ENCODE peak calls at places on chromosomes 13 and 19, in seven cellular contexts. K, G, S, R, A, P and Y are unnamed samples.

GRCh38 chr13:94195715-94196114 is 283.8 kb downstream of the DCT start:
- DNase-seq in K (no peak), G (peak), S (peak), R (no peak), A (no peak), P (no peak), Y (no peak)

GRCh38 chr13:48000559-48001126 is 430 bp downstream of the SUCLA2 start:
- DNase-seq in K (peak), G (no peak), S (peak), R (no peak), A (no peak), P (no peak), Y (no peak)

GRCh38 chr19:17329061-17329767 is 5.4 kb downstream of the ANO8 start:
- DNase-seq in K (no peak), G (no peak), S (no peak), R (no peak), A (peak), P (no peak), Y (no peak)

GRCh38 chr19:46678110-46678732 is 17.2 kb upstream of the DACT3 start:
- DNase-seq in K (peak), G (no peak), S (no peak), R (no peak), A (peak), P (no peak), Y (peak)

GRCh38 chr19:6481541-6482342 is at the start of gene DENND1C:
- DNase-seq in K (peak), G (no peak), S (no peak), R (no peak), A (peak), P (no peak), Y (peak)

GRCh38 chr19:28634837-28635236 is 578.1 kb downstream of the UQCRFS1 start:
- DNase-seq in K (no peak), G (no peak), S (no peak), R (no peak), A (no peak), P (no peak), Y (no peak)

GRCh38 chr13:36673838-36674326 is at the start of gene SERTM1:
- DNase-seq in K (peak), G (no peak), S (no peak), R (peak), A (peak), P (no peak), Y (peak)

GRCh38 chr13:33677215-33677614 is 140.7 kb upstream of the RFC3 start:
- DNase-seq in K (no peak), G (no peak), S (no peak), R (no peak), A (no peak), P (no peak), Y (no peak)

GRCh38 chr13:97018029-97018819 is 23.9 kb upstream of the OXGR1 start:
- DNase-seq in K (peak), G (peak), S (peak), R (no peak), A (peak), P (peak), Y (peak)

GRCh38 chr13:93477238-93477637 is 250.6 kb downstream of the GPC6 start:
- DNase-seq in K (no peak), G (peak), S (peak), R (no peak), A (no peak), P (no peak), Y (no peak)

GRCh38 chr13:33284016-33284415 is 1.5 kb downstream of the STARD13 start:
- DNase-seq in K (no peak), G (no peak), S (peak), R (no peak), A (no peak), P (peak), Y (no peak)

GRCh38 chr19:44072543-44073401 is 813 bp downstream of the ZNF284 start:
- DNase-seq in K (no peak), G (peak), S (no peak), R (no peak), A (no peak), P (no peak), Y (no peak)

GRCh38 chr13:97116754-97117153 is 105.4 kb upstream of the MBNL2 start:
- DNase-seq in K (no peak), G (peak), S (peak), R (no peak), A (no peak), P (no peak), Y (peak)

GRCh38 chr13:68984688-68985319 is 1122.8 kb upstream of the ATXN8OS start:
- DNase-seq in K (no peak), G (no peak), S (no peak), R (no peak), A (no peak), P (no peak), Y (no peak)

GRCh38 chr13:113947321-113948033 is 26.4 kb downstream of the C13orf46 start:
- DNase-seq in K (peak), G (peak), S (peak), R (no peak), A (no peak), P (no peak), Y (peak)

DNA sequence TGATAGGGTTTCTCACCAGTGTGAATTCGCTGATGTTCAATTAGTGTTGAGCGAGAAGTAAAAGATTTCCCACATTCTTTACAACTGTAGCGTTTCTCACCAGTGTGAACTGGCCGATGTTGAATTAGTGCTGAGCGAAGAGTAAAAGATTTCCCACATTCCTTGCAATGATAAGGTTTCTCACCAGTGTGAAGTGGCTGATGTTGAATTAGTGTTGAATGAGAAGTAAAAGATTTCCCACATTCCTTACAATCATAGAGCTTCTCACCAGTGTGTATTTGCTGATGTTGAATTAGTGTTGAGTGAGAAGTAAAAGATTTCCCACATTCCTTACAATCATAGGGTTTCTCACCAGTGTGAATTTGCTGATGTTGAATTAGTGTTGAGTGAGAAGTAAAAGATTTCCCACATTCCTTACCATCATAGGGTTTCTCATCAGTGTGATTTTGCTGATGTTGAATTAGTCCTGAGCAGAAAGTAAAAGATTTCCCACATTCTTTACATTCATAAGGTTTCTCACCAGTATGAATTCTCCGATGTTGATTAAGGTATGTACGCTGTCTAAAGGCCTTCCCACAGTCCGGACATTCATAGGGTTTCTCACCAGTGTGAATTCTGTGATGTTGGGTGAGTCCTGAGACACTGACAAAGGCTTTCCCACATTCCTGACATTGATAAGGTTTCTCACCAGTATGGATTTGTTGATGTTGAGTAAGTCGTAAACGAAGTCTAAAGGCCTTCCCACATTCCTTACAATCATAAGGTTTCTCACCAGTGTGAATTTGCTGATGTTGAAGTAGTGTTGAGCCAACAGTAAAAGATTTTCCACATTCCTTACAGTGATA is 24.0 kb downstream of the ZNF850 start:
- DNase-seq in K (no peak), G (no peak), S (no peak), R (no peak), A (no peak), P (no peak), Y (peak)
- H2AK5ac ChIP-seq in K (no peak), G (no peak), S (no peak), R (no peak), A (no peak), P (no peak), Y (no peak)

GRCh38 chr13:110467516-110467915 is 94.0 kb downstream of the RAB20 start:
- DNase-seq in K (no peak), G (no peak), S (no peak), R (no peak), A (no peak), P (no peak), Y (no peak)
- H4K8ac ChIP-seq in K (no peak), G (no peak), S (no peak), R (no peak), A (no peak), P (no peak), Y (no peak)

DNA sequence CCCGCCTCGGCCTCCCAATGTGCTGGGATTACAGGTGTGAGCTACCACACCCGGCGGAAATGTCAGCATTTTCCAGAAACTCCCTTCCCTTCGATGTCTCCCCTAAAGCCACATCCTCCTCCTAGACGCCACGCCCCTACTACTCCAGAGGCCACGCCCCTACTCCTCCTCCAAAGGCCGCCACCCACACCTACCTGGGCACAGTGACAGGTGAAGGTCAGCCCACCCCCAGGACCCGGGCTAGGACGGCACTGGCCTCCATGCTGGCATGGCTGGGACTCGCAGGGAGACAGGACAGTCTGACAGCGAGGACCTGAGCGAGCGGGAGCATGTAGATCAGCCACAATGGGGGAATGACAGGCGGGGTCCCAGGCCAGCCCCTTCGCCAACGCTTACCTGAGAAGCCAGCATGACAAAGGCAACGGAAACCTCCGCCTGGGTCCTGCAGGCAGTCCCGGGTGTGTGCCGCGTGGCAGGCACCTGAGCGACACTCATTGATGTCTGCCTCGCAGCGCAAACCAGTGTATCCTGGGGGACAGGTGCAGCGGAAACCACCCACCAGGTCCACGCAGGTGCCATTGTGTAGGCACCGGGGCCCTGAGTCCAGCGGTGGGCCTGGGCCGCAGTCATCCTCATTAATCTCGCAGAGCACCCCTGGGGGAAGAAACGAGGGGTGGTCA is 22.0 kb downstream of the NOTCH3 start:
- DNase-seq in K (peak), G (no peak), S (no peak), R (no peak), A (peak), P (no peak), Y (peak)
- H2AK5ac ChIP-seq in K (no peak), G (no peak), S (no peak), R (no peak), A (no peak), P (no peak), Y (no peak)

DNA sequence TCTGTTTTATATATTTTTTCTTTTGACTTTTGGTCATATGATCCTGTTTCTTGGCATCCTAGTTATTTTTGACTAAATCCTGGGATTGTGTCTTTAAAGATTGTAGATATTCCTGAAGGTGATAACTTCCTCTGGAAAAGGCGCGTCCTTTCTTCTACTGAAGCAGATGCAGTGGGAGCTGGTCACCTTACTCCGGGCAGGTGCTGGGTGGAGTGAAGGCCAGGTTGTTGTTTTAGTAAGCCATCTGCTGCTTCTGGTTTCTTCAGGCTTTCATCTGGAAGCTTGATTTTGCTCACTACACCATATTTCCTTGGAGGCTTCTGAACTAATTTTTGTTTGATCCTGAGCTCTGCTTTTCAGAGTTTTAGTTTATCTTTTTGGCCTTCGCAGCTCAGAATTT is 21.5 kb downstream of the URI1 start:
- DNase-seq in K (no peak), G (no peak), S (no peak), R (no peak), A (no peak), P (no peak), Y (no peak)
- H4K8ac ChIP-seq in K (no peak), G (no peak), S (peak), R (no peak), A (no peak), P (no peak), Y (no peak)

GRCh38 chr13:20121154-20121515 is 39.7 kb downstream of the GJA3 start:
- DNase-seq in K (no peak), G (no peak), S (no peak), R (no peak), A (no peak), P (no peak), Y (no peak)

GRCh38 chr13:20118268-20119140 is 42.3 kb downstream of the GJA3 start:
- DNase-seq in K (peak), G (peak), S (no peak), R (no peak), A (no peak), P (peak), Y (peak)

GRCh38 chr13:20124303-20124702 is 36.5 kb downstream of the GJA3 start:
- DNase-seq in K (peak), G (no peak), S (peak), R (no peak), A (no peak), P (no peak), Y (no peak)

GRCh38 chr13:20116213-20116612 is 44.6 kb downstream of the GJA3 start:
- DNase-seq in K (no peak), G (no peak), S (no peak), R (no peak), A (no peak), P (no peak), Y (peak)

GRCh38 chr13:20119960-20120359 is 40.9 kb downstream of the GJA3 start:
- DNase-seq in K (no peak), G (no peak), S (no peak), R (no peak), A (no peak), P (no peak), Y (no peak)
- H2AK5ac ChIP-seq in K (no peak), G (no peak), S (no peak), R (no peak), A (no peak), P (no peak), Y (no peak)

DNA sequence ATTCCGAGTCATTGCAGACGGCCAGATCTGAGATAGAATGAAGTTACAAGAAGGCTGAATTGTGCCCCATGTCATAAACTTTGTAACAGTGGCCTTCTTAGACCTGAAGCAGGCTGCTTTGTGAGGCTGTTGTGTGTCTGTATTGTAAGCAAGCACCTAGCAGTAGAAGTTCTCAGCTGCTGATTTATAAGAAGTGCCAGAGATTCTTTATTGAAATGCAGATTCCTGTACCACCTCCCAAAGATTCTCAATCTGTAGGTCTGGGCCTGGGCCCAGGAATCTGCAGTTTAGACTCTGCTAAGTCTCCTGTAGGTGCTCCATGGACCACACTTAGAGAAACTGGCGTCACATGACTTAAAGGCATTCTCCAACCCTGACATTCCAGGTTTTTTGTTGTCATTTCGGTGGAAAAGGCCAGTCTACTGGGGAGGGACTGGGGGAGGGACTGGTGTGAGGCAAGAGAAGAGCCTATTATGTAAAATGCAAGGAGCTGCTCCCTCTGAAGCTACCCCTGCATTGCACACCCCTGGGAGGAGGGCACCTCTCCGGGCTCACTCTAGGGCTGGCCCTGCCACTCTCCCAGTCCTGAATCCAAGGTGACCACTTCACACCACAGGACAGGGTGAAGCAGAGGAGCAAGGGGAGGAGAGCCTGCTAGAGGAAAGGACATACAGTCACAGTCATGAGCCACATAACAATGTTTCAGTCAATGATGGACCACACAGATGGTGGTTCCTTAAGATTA is 769 bp upstream of the TMEM272 start:
- DNase-seq in K (peak), G (no peak), S (no peak), R (no peak), A (no peak), P (no peak), Y (peak)
- H4K8ac ChIP-seq in K (peak), G (peak), S (peak), R (no peak), A (no peak), P (peak), Y (no peak)

GRCh38 chr13:73138276-73138950 is 79.6 kb downstream of the KLF5 start:
- DNase-seq in K (no peak), G (peak), S (peak), R (no peak), A (no peak), P (peak), Y (peak)

GRCh38 chr13:73129023-73129422 is 70.2 kb downstream of the KLF5 start:
- DNase-seq in K (no peak), G (no peak), S (peak), R (no peak), A (no peak), P (no peak), Y (no peak)

GRCh38 chr13:73136776-73137175 is 78.0 kb downstream of the KLF5 start:
- DNase-seq in K (no peak), G (no peak), S (peak), R (no peak), A (no peak), P (peak), Y (no peak)

GRCh38 chr13:73131247-73131646 is 72.4 kb downstream of the KLF5 start:
- DNase-seq in K (no peak), G (no peak), S (no peak), R (no peak), A (no peak), P (peak), Y (peak)

GRCh38 chr13:73133536-73133935 is 74.7 kb downstream of the KLF5 start:
- DNase-seq in K (no peak), G (no peak), S (no peak), R (no peak), A (no peak), P (peak), Y (no peak)
- H2AK5ac ChIP-seq in K (no peak), G (no peak), S (peak), R (no peak), A (no peak), P (no peak), Y (no peak)

GRCh38 chr13:59991395-59991794 is 172.3 kb downstream of the DIAPH3 start:
- DNase-seq in K (no peak), G (no peak), S (no peak), R (no peak), A (no peak), P (no peak), Y (peak)

GRCh38 chr13:59997976-59998375 is 165.8 kb downstream of the DIAPH3 start:
- DNase-seq in K (no peak), G (no peak), S (peak), R (no peak), A (no peak), P (no peak), Y (no peak)

GRCh38 chr13:60000986-60001385 is 162.7 kb downstream of the DIAPH3 start:
- DNase-seq in K (no peak), G (no peak), S (no peak), R (no peak), A (no peak), P (no peak), Y (no peak)

GRCh38 chr13:60000081-60000480 is 163.6 kb downstream of the DIAPH3 start:
- DNase-seq in K (no peak), G (peak), S (peak), R (no peak), A (no peak), P (no peak), Y (no peak)

DNA sequence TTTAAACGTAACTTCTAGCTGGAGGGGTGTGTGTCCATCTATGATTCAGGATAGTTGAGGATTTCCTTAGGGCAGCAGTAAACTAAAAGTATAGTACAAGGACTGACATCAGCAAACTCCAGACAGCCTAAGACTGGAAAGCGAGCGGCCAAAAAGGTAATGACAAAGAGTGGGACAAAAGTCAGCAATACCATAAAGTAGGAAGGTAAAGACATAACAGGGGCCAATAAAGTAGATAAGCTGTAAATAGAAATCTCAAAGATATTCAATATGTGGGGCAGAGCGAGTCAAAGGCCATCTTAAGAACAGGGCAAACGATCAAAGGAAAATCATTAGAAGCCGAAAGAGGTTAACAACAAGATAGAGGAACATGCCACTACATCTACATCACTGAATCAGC is 167.3 kb downstream of the DIAPH3 start:
- DNase-seq in K (no peak), G (no peak), S (no peak), R (no peak), A (no peak), P (no peak), Y (no peak)
- H4K8ac ChIP-seq in K (no peak), G (no peak), S (no peak), R (no peak), A (no peak), P (no peak), Y (no peak)